ENCODE peak calls at places on chromosomes 4 and X, in ten cellular contexts. One of them, this sample, is unnamed.

GRCh38 chr4:76365636-76366035 is 55.3 kb downstream of the CCDC158 start:
- DNase-seq in IMR-90: peak
- DNase-seq in endodermal cell: no peak
- DNase-seq in epithelial cell of esophagus: peak
- DNase-seq in lower leg skin: no peak
- DNase-seq in mammary epithelial cell: peak
- DNase-seq in adrenal gland: no peak
- DNase-seq in thoracic aorta: no peak
- DNase-seq in fibroblast of lung: peak
- DNase-seq in hepatocyte: no peak
- DNase-seq in this sample: no peak

GRCh38 chr4:113328514-113328913 is 279.1 kb downstream of the ANK2 start:
- DNase-seq in IMR-90: no peak
- DNase-seq in endodermal cell: peak
- DNase-seq in epithelial cell of esophagus: peak
- DNase-seq in lower leg skin: no peak
- DNase-seq in mammary epithelial cell: no peak
- DNase-seq in adrenal gland: no peak
- DNase-seq in thoracic aorta: no peak
- DNase-seq in fibroblast of lung: no peak
- DNase-seq in hepatocyte: peak
- DNase-seq in this sample: no peak

GRCh38 chrX:148956352-148956751 is 455.9 kb downstream of the AFF2 start:
- DNase-seq in IMR-90: no peak
- DNase-seq in endodermal cell: no peak
- DNase-seq in epithelial cell of esophagus: no peak
- DNase-seq in lower leg skin: no peak
- DNase-seq in mammary epithelial cell: no peak
- DNase-seq in adrenal gland: no peak
- DNase-seq in thoracic aorta: no peak
- DNase-seq in fibroblast of lung: no peak
- DNase-seq in hepatocyte: no peak
- DNase-seq in this sample: no peak

GRCh38 chrX:71017396-71017939 is 50.7 kb downstream of the SNX12 start:
- DNase-seq in IMR-90: peak
- DNase-seq in endodermal cell: no peak
- DNase-seq in epithelial cell of esophagus: peak
- DNase-seq in lower leg skin: no peak
- DNase-seq in mammary epithelial cell: peak
- DNase-seq in adrenal gland: peak
- DNase-seq in thoracic aorta: no peak
- DNase-seq in fibroblast of lung: peak
- DNase-seq in hepatocyte: no peak
- DNase-seq in this sample: peak

GRCh38 chr4:16713271-16713670 is 185.2 kb downstream of the LDB2 start:
- DNase-seq in IMR-90: no peak
- DNase-seq in endodermal cell: no peak
- DNase-seq in epithelial cell of esophagus: no peak
- DNase-seq in lower leg skin: no peak
- DNase-seq in mammary epithelial cell: no peak
- DNase-seq in adrenal gland: no peak
- DNase-seq in thoracic aorta: no peak
- DNase-seq in fibroblast of lung: no peak
- DNase-seq in hepatocyte: no peak
- DNase-seq in this sample: no peak

GRCh38 chrX:107857815-107858214 is 32.1 kb downstream of the MID2 start:
- DNase-seq in IMR-90: no peak
- DNase-seq in endodermal cell: no peak
- DNase-seq in epithelial cell of esophagus: peak
- DNase-seq in lower leg skin: no peak
- DNase-seq in mammary epithelial cell: no peak
- DNase-seq in adrenal gland: no peak
- DNase-seq in thoracic aorta: no peak
- DNase-seq in fibroblast of lung: no peak
- DNase-seq in hepatocyte: peak
- DNase-seq in this sample: no peak

GRCh38 chr4:175499735-175500352 is 312.2 kb downstream of the GPM6A start:
- DNase-seq in IMR-90: no peak
- DNase-seq in endodermal cell: no peak
- DNase-seq in epithelial cell of esophagus: no peak
- DNase-seq in lower leg skin: no peak
- DNase-seq in mammary epithelial cell: no peak
- DNase-seq in adrenal gland: no peak
- DNase-seq in thoracic aorta: no peak
- DNase-seq in fibroblast of lung: no peak
- DNase-seq in hepatocyte: no peak
- DNase-seq in this sample: no peak

GRCh38 chr4:97593248-97593647 is 550.0 kb downstream of the STPG2 start:
- DNase-seq in IMR-90: no peak
- DNase-seq in endodermal cell: no peak
- DNase-seq in epithelial cell of esophagus: no peak
- DNase-seq in lower leg skin: no peak
- DNase-seq in mammary epithelial cell: no peak
- DNase-seq in adrenal gland: no peak
- DNase-seq in thoracic aorta: no peak
- DNase-seq in fibroblast of lung: no peak
- DNase-seq in hepatocyte: no peak
- DNase-seq in this sample: no peak

GRCh38 chr4:153348006-153348405 is 3.5 kb downstream of the MND1 start:
- DNase-seq in IMR-90: peak
- DNase-seq in endodermal cell: no peak
- DNase-seq in epithelial cell of esophagus: no peak
- DNase-seq in lower leg skin: no peak
- DNase-seq in mammary epithelial cell: no peak
- DNase-seq in adrenal gland: no peak
- DNase-seq in thoracic aorta: no peak
- DNase-seq in fibroblast of lung: peak
- DNase-seq in hepatocyte: peak
- DNase-seq in this sample: peak

DNA sequence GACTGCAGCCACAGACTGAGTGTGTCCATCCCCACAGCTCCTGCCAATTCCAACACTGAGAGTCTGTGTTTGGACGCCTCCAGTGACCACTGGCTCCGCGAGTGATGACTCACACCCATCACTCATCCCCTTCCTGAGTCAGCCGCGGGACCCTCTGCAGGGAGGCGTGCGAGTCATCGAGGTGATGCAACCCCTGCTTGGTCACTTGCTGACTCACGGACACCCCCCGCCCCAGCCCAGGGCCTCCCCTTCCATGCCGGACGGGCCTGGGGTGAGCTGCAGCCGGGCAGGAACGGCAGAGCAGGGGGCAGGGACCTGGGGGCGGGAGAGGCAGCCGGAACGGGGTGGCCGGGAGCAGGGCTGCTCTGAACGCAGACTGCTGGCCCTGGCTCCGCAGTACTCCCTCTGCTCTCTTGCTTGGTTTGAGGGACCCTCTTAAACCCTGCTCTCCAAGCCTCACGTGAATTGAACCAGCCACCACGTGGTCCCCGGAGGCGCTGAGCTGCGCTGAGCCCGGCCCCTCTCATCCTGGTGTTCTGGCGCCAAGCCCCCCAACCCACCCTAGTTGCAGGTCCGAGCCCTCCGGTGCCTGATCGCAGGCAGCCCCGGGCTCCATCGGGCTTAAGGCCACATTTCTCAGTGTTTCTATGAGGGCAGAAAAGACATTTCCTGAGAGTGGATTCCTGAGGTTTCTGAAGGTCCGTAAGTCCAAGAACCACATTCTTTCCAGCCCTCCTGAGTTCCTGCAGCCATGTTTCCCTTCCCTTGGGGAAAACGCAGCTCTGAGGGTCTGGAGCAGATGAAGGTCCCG is 32.4 kb downstream of the FGFRL1 start:
- DNase-seq in IMR-90: peak
- DNase-seq in endodermal cell: peak
- DNase-seq in epithelial cell of esophagus: peak
- DNase-seq in lower leg skin: peak
- DNase-seq in mammary epithelial cell: peak
- DNase-seq in adrenal gland: peak
- DNase-seq in thoracic aorta: peak
- DNase-seq in fibroblast of lung: peak
- DNase-seq in hepatocyte: peak
- DNase-seq in this sample: peak
- H3K4me3 ChIP-seq in IMR-90: no peak
- H3K4me3 ChIP-seq in endodermal cell: no peak
- H3K4me3 ChIP-seq in epithelial cell of esophagus: no peak
- H3K4me3 ChIP-seq in lower leg skin: no peak
- H3K4me3 ChIP-seq in mammary epithelial cell: no peak
- H3K4me3 ChIP-seq in adrenal gland: no peak
- H3K4me3 ChIP-seq in thoracic aorta: peak
- H3K4me3 ChIP-seq in fibroblast of lung: no peak
- H3K4me3 ChIP-seq in hepatocyte: no peak
- H3K4me3 ChIP-seq in this sample: peak

DNA sequence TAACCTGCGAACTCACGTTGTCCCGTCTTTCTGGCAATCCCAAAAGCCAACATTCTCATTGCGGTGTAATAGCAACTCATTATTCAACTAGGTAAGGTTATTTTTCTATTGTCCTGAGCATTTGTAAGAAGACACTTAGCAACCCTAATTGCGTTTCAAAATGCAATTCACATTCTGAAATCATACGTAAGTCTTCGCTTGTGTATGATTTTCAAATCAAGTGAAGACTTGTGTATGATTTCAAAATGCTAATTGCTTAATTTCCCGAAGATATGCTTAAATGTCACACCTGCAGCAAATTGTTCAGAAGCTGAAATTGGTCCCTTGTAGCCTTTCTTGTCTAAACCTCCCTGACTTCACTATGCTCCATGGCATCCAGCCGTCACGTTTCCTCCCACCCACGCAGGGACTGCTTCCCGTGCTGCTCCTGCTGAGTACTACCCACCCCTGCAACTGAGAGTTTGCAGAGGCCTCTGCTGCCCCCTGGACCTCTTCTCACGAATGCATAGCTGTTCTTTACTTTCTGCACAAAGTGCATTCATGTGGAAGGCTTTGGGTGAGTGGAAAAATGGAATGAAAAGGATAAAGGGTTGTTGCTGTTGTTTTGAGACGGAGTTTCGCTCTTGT is 40.8 kb upstream of the CLDN24 start:
- DNase-seq in IMR-90: peak
- DNase-seq in endodermal cell: peak
- DNase-seq in epithelial cell of esophagus: peak
- DNase-seq in lower leg skin: no peak
- DNase-seq in mammary epithelial cell: no peak
- DNase-seq in adrenal gland: no peak
- DNase-seq in thoracic aorta: no peak
- DNase-seq in fibroblast of lung: peak
- DNase-seq in hepatocyte: no peak
- DNase-seq in this sample: peak
- TF ChIP-seq CTCF in IMR-90: peak
- TF ChIP-seq CTCF in endodermal cell: peak
- TF ChIP-seq CTCF in epithelial cell of esophagus: peak
- TF ChIP-seq CTCF in lower leg skin: no peak
- TF ChIP-seq CTCF in mammary epithelial cell: no peak
- TF ChIP-seq CTCF in adrenal gland: no peak
- TF ChIP-seq CTCF in thoracic aorta: no peak
- TF ChIP-seq CTCF in fibroblast of lung: no peak
- TF ChIP-seq CTCF in hepatocyte: no peak
- TF ChIP-seq CTCF in this sample: peak

DNA sequence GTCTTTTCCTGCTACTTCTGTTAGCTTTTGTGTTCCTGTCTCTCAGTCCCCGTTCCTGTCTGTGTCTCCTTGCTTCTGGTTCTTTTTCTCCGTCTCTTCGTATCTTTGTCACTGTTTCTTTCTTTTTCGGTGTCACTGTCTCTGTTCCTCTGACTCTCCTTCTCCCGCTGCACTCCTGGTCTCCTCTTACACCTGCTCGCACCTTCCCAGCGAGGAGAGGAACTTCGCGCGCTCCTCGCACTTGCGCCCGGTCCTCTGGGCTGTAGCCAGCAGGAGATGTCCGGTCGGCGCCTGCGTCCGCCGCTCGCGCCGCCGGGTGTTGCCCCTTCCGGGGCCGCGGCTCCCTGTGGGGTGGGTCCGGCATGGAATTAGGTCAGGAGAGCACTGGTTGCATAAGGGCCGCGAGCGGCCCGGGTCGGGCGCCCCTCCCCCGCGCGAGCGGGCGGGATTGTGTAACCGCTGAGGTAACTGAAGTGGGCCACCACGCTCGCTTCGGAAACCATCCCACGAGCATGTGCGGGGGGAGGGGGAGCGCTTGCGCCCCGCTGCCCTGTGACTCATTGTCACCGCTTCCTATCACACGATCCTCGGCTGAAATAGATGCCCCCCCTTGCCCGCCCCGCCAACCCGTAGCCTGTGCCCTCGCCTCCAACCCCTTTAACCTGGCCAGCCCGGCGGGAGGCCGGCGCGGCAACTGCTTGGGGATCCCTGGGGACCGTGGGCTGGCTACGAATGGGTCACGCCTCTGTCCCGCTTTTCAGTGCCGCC is 1.6 kb downstream of the LONRF3 start:
- DNase-seq in IMR-90: peak
- DNase-seq in endodermal cell: peak
- DNase-seq in epithelial cell of esophagus: no peak
- DNase-seq in lower leg skin: peak
- DNase-seq in mammary epithelial cell: no peak
- DNase-seq in adrenal gland: peak
- DNase-seq in thoracic aorta: peak
- DNase-seq in fibroblast of lung: peak
- DNase-seq in hepatocyte: peak
- DNase-seq in this sample: peak
- H3K4me3 ChIP-seq in IMR-90: peak
- H3K4me3 ChIP-seq in endodermal cell: peak
- H3K4me3 ChIP-seq in epithelial cell of esophagus: peak
- H3K4me3 ChIP-seq in lower leg skin: peak
- H3K4me3 ChIP-seq in mammary epithelial cell: peak
- H3K4me3 ChIP-seq in adrenal gland: no peak
- H3K4me3 ChIP-seq in thoracic aorta: peak
- H3K4me3 ChIP-seq in fibroblast of lung: peak
- H3K4me3 ChIP-seq in hepatocyte: peak
- H3K4me3 ChIP-seq in this sample: peak

DNA sequence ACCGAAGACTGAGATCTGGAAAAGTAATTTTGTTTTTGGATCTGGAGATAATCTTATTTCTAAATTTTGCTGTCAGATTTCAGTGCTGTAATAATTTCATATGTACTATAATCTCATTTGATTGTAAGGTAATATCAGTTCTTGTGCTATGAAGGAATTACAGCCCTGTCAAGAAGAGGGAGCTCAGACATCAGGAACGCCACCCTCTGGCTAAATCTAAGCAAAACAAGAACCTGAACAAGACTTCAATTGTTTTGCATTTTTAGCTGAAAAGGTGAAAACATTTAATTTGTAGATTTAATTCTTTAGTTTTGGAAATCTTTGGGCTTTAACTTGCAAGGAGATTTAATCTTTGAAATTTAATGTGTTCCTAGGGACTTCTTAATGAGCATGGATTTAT is 525.4 kb upstream of the HS3ST1 start:
- DNase-seq in IMR-90: no peak
- DNase-seq in endodermal cell: peak
- DNase-seq in epithelial cell of esophagus: peak
- DNase-seq in lower leg skin: no peak
- DNase-seq in mammary epithelial cell: peak
- DNase-seq in adrenal gland: peak
- DNase-seq in thoracic aorta: no peak
- DNase-seq in fibroblast of lung: no peak
- DNase-seq in hepatocyte: peak
- DNase-seq in this sample: no peak
- TF ChIP-seq CTCF in IMR-90: no peak
- TF ChIP-seq CTCF in endodermal cell: peak
- TF ChIP-seq CTCF in epithelial cell of esophagus: peak
- TF ChIP-seq CTCF in lower leg skin: no peak
- TF ChIP-seq CTCF in mammary epithelial cell: peak
- TF ChIP-seq CTCF in adrenal gland: peak
- TF ChIP-seq CTCF in thoracic aorta: no peak
- TF ChIP-seq CTCF in fibroblast of lung: no peak
- TF ChIP-seq CTCF in hepatocyte: peak
- TF ChIP-seq CTCF in this sample: no peak

GRCh38 chr4:146638801-146639351 is at the start of gene POU4F2:
- DNase-seq in IMR-90: no peak
- DNase-seq in endodermal cell: peak
- DNase-seq in epithelial cell of esophagus: peak
- DNase-seq in lower leg skin: no peak
- DNase-seq in mammary epithelial cell: no peak
- DNase-seq in adrenal gland: no peak
- DNase-seq in thoracic aorta: no peak
- DNase-seq in fibroblast of lung: peak
- DNase-seq in hepatocyte: peak
- DNase-seq in this sample: no peak
- H3K4me3 ChIP-seq in IMR-90: no peak
- H3K4me3 ChIP-seq in endodermal cell: peak
- H3K4me3 ChIP-seq in epithelial cell of esophagus: no peak
- H3K4me3 ChIP-seq in lower leg skin: no peak
- H3K4me3 ChIP-seq in mammary epithelial cell: no peak
- H3K4me3 ChIP-seq in adrenal gland: no peak
- H3K4me3 ChIP-seq in thoracic aorta: peak
- H3K4me3 ChIP-seq in fibroblast of lung: no peak
- H3K4me3 ChIP-seq in hepatocyte: no peak
- H3K4me3 ChIP-seq in this sample: no peak

This sample was measured in fibroblast of villous mesenchyme.